ENCODE peak calls at places on chromosomes 7 and 10, in eight cellular contexts. E, V, Z, Q, I, U, A and F are unnamed samples. For H3K4me1, the result is how much of the 10 kb centered on the place peaks cover.

GRCh38 chr10:49649294-49649693 is 30.2 kb upstream of the C10orf53 start:
- DNase-seq in E (no peak), V (no peak), Z (no peak), Q (peak), I (no peak), U (no peak), A (no peak), F (peak)

GRCh38 chr7:7103343-7104313 is 78.7 kb upstream of the C1GALT1 start:
- DNase-seq in E (peak), V (no peak), Z (peak), Q (no peak), I (no peak), U (peak), A (peak), F (peak)

GRCh38 chr10:63157845-63158624 is 24.9 kb downstream of the NRBF2 start:
- DNase-seq in E (peak), V (no peak), Z (peak), Q (peak), I (no peak), U (peak), A (peak), F (peak)

GRCh38 chr7:12968836-12969422 is 281.5 kb downstream of the ARL4A start:
- DNase-seq in E (no peak), V (no peak), Z (no peak), Q (no peak), I (no peak), U (no peak), A (no peak), F (no peak)

GRCh38 chr10:33803248-33803647 is 468.8 kb upstream of the NRP1 start:
- DNase-seq in E (no peak), V (no peak), Z (peak), Q (no peak), I (no peak), U (no peak), A (no peak), F (peak)

GRCh38 chr7:92668564-92668963 is 78.4 kb upstream of the FAM133B start:
- DNase-seq in E (no peak), V (no peak), Z (no peak), Q (no peak), I (no peak), U (no peak), A (no peak), F (no peak)

GRCh38 chr10:32005050-32005449 is 51.2 kb downstream of the KIF5B start:
- DNase-seq in E (peak), V (no peak), Z (peak), Q (peak), I (no peak), U (peak), A (no peak), F (peak)

GRCh38 chr10:27242951-27243551 is 2.5 kb upstream of the ACBD5 start:
- DNase-seq in E (peak), V (no peak), Z (peak), Q (no peak), I (peak), U (peak), A (no peak), F (peak)

GRCh38 chr7:36440880-36441279 is 51.2 kb downstream of the ANLN start:
- DNase-seq in E (peak), V (no peak), Z (peak), Q (no peak), I (no peak), U (no peak), A (no peak), F (peak)

GRCh38 chr7:142885311-142886230 is at the start of gene TRPV6:
- DNase-seq in E (no peak), V (no peak), Z (no peak), Q (no peak), I (peak), U (peak), A (no peak), F (no peak)

GRCh38 chr7:83704564-83704963 is 55.6 kb upstream of the SEMA3E start:
- DNase-seq in E (no peak), V (no peak), Z (no peak), Q (no peak), I (no peak), U (no peak), A (no peak), F (peak)

GRCh38 chr10:1155791-1156615 is 99.8 kb downstream of the WDR37 start:
- DNase-seq in E (no peak), V (peak), Z (no peak), Q (no peak), I (no peak), U (no peak), A (no peak), F (no peak)

GRCh38 chr7:124652237-124652636 is 113.4 kb downstream of the GPR37 start:
- DNase-seq in E (no peak), V (no peak), Z (peak), Q (no peak), I (no peak), U (no peak), A (no peak), F (no peak)

GRCh38 chr10:122143238-122143841 is 127.8 kb upstream of the BTBD16 start:
- DNase-seq in E (no peak), V (no peak), Z (no peak), Q (no peak), I (no peak), U (no peak), A (no peak), F (no peak)

GRCh38 chr10:9036711-9037204 is 982.3 kb downstream of the GATA3 start:
- DNase-seq in E (no peak), V (no peak), Z (no peak), Q (no peak), I (no peak), U (no peak), A (no peak), F (no peak)

GRCh38 chr7:33998487-33998886 is 93.1 kb downstream of the BMPER start:
- DNase-seq in E (no peak), V (no peak), Z (no peak), Q (no peak), I (peak), U (peak), A (no peak), F (no peak)

GRCh38 chr7:130942211-130942964 is 208.4 kb upstream of the KLF14 start:
- DNase-seq in E (peak), V (no peak), Z (peak), Q (no peak), I (peak), U (peak), A (no peak), F (no peak)

GRCh38 chr7:47195641-47196040 is 386.3 kb downstream of the TNS3 start:
- DNase-seq in E (peak), V (no peak), Z (no peak), Q (peak), I (no peak), U (no peak), A (no peak), F (peak)

GRCh38 chr7:98171449-98171848 is 39.8 kb upstream of the BHLHA15 start:
- DNase-seq in E (no peak), V (no peak), Z (no peak), Q (no peak), I (no peak), U (no peak), A (no peak), F (no peak)

GRCh38 chr7:132614428-132615076 is 38.3 kb upstream of the PLXNA4 start:
- DNase-seq in E (no peak), V (peak), Z (no peak), Q (no peak), I (peak), U (no peak), A (no peak), F (no peak)

GRCh38 chr7:1874522-1875389 is 204.7 kb downstream of the ELFN1 start:
- DNase-seq in E (no peak), V (no peak), Z (no peak), Q (no peak), I (no peak), U (no peak), A (no peak), F (no peak)

GRCh38 chr7:155665957-155666287 is 21.5 kb downstream of the RBM33 start:
- DNase-seq in E (peak), V (no peak), Z (peak), Q (no peak), I (no peak), U (no peak), A (no peak), F (no peak)

GRCh38 chr7:150983893-150984368 is 5.8 kb upstream of the KCNH2 start:
- DNase-seq in E (no peak), V (no peak), Z (peak), Q (no peak), I (no peak), U (no peak), A (peak), F (no peak)

GRCh38 chr7:151378011-151378410 is 31.8 kb downstream of the WDR86 start:
- DNase-seq in E (no peak), V (no peak), Z (no peak), Q (no peak), I (no peak), U (no peak), A (no peak), F (no peak)

GRCh38 chr7:2894118-2894940 is 50.2 kb upstream of the GNA12 start:
- DNase-seq in E (no peak), V (no peak), Z (no peak), Q (no peak), I (no peak), U (no peak), A (no peak), F (peak)

GRCh38 chr10:28253174-28253783 is 49.6 kb downstream of the MPP7 start:
- DNase-seq in E (no peak), V (no peak), Z (no peak), Q (no peak), I (no peak), U (no peak), A (no peak), F (no peak)

GRCh38 chr10:29642996-29643395 is 8.2 kb upstream of the SVIL start:
- DNase-seq in E (no peak), V (peak), Z (peak), Q (no peak), I (peak), U (no peak), A (no peak), F (no peak)

GRCh38 chr7:150668472-150668911 is 17.0 kb upstream of the GIMAP2 start:
- DNase-seq in E (no peak), V (no peak), Z (no peak), Q (no peak), I (no peak), U (no peak), A (no peak), F (no peak)

GRCh38 chr10:77960829-77961329 is 34.3 kb upstream of the DLG5 start:
- DNase-seq in E (no peak), V (no peak), Z (no peak), Q (no peak), I (no peak), U (no peak), A (no peak), F (no peak)

GRCh38 chr7:68409851-68410250 is 1188.4 kb upstream of the AUTS2 start:
- DNase-seq in E (no peak), V (no peak), Z (no peak), Q (no peak), I (no peak), U (no peak), A (no peak), F (no peak)

GRCh38 chr7:4198301-4198700 is 483.8 kb upstream of the FOXK1 start:
- DNase-seq in E (no peak), V (no peak), Z (no peak), Q (no peak), I (no peak), U (no peak), A (no peak), F (no peak)

GRCh38 chr7:41420421-41420820 is 282.5 kb downstream of the INHBA start:
- DNase-seq in E (no peak), V (no peak), Z (no peak), Q (no peak), I (no peak), U (no peak), A (no peak), F (no peak)

GRCh38 chr7:116236020-116236630 is 25.8 kb downstream of the TES start:
- DNase-seq in E (peak), V (no peak), Z (peak), Q (peak), I (peak), U (peak), A (no peak), F (peak)

GRCh38 chr7:50791363-50791762 is 8.7 kb upstream of the GRB10 start:
- DNase-seq in E (no peak), V (no peak), Z (no peak), Q (no peak), I (no peak), U (no peak), A (no peak), F (no peak)

GRCh38 chr10:63795461-63795860 is 274.3 kb downstream of the REEP3 start:
- DNase-seq in E (no peak), V (no peak), Z (no peak), Q (no peak), I (no peak), U (no peak), A (no peak), F (no peak)

GRCh38 chr7:46229409-46229808 is 308.3 kb upstream of the IGFBP3 start:
- DNase-seq in E (peak), V (no peak), Z (peak), Q (no peak), I (no peak), U (no peak), A (no peak), F (no peak)

GRCh38 chr7:129875745-129876411 is 76.9 kb downstream of the UBE2H start:
- DNase-seq in E (peak), V (no peak), Z (peak), Q (no peak), I (no peak), U (no peak), A (no peak), F (no peak)

DNA sequence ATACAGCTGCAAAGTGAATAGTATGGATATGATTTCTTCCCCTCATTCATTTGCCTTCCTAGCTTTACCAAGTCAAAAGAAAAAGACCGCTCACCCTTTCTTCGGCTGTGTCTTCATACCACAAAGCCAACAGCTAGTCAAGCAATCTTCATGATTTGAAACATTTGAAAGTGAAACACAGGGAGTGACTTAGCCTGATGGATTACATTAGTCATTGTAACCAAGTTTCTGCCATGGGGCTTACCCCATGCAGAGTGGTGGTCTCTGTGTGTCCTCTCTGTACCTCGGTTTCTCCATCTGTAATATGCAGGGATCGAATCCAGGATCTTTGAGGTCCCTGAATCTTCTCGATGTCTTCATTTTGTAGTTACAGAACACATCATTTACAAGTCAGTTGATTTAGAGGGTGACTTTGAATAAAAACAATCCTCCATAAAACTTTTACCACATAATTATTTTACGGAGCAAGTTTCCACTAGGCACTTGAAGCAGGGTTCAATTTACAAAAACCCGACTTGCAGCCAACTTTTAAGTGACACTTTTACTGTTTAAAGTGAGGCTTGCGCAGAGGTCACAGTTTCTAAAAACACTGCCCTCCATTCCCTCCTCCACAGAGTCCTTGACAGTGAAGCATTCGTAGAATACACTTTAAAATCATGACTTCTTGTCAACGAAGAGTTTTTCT is 2.2 kb upstream of the LGI1 start:
- DNase-seq in E (no peak), V (no peak), Z (no peak), Q (no peak), I (no peak), U (no peak), A (no peak), F (no peak)
- H3K4me1 ChIP-seq in E (under half), V (under half), Z (under half), Q (under half), I (under half), U (under half), A (under half), F (under half)

DNA sequence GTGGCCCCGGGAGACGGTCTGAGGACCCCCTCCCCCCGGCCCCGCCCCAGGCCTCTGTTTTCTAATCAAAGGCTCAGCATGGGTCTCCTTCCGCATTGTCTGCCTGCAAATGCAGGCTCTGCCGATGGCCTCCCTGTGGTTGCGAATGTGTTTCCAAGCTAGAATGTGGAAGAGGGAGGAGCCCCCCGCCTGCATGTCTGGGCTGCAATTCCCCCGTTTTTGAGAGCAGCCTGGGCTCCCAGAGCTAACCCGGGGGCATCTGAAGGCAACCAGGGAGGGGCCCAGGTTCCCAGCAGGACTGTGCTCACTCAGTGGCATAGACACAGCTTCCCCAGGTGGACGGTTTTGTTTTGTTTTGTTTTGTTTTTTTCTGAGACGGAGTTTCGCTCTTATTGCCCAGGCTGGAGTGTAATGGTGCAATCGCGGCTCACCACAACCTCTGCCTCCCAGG is 223.8 kb upstream of the PPP2R2D start:
- DNase-seq in E (no peak), V (no peak), Z (no peak), Q (no peak), I (no peak), U (no peak), A (no peak), F (no peak)
- H3K27ac ChIP-seq in E (no peak), V (no peak), Z (no peak), Q (no peak), I (no peak), U (no peak), A (no peak), F (no peak)

GRCh38 chr7:128453836-128454804 is 1.6 kb upstream of the HILPDA start:
- DNase-seq in E (no peak), V (peak), Z (peak), Q (no peak), I (peak), U (no peak), A (no peak), F (peak)
- H3K4me3 ChIP-seq in E (no peak), V (peak), Z (no peak), Q (no peak), I (peak), U (no peak), A (no peak), F (peak)

DNA sequence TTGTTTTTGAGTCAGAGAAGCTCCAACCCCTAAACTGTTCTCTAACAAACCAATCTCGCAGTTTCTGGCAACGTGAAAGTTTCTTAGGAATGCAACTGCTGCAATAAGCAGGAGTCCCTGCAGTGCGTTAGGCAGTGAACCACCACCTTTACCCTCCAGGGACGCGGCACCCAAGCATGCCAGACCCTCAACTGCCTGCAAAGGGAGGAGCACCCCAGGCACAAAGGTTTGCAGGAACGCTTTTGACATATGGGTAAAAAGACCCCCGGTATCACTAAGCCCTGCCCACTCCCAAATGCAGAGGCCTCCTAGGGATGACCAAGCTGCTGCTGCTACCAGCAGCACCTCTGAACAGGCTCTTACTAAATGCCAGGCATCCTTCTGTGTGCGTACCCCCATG is 4.7 kb downstream of the TBRG4 start:
- DNase-seq in E (no peak), V (peak), Z (no peak), Q (no peak), I (no peak), U (no peak), A (no peak), F (no peak)
- H3K4me1 ChIP-seq in E (under half), V (under half), Z (under half), Q (under half), I (under half), U (under half), A (under half), F (under half)

GRCh38 chr10:62048919-62049636 is 147.6 kb downstream of the ARID5B start:
- DNase-seq in E (peak), V (peak), Z (peak), Q (peak), I (peak), U (peak), A (no peak), F (peak)
- H3K27ac ChIP-seq in E (peak), V (peak), Z (peak), Q (peak), I (peak), U (peak), A (peak), F (peak)